ENCODE peak calls at places on chromosomes 12 and 14, in ten cellular contexts. S, G, C, Z, M, O, T, Q, A and Y are unnamed samples.

GRCh38 chr12:113796852-113797534 is 169.1 kb downstream of the RBM19 start:
- DNase-seq in S (no peak), G (no peak), C (no peak), Z (no peak), M (no peak), O (no peak), T (no peak), Q (no peak), A (no peak), Y (no peak)

GRCh38 chr14:58738189-58738836 is 100.6 kb downstream of the DACT1 start:
- DNase-seq in S (no peak), G (peak), C (no peak), Z (peak), M (peak), O (no peak), T (no peak), Q (no peak), A (peak), Y (no peak)

GRCh38 chr12:88944403-88944802 is 364.1 kb upstream of the KITLG start:
- DNase-seq in S (no peak), G (no peak), C (no peak), Z (peak), M (peak), O (no peak), T (no peak), Q (no peak), A (no peak), Y (no peak)

GRCh38 chr14:50601405-50601804 is 41.5 kb downstream of the ATL1 start:
- DNase-seq in S (no peak), G (peak), C (no peak), Z (peak), M (peak), O (no peak), T (no peak), Q (no peak), A (no peak), Y (no peak)

GRCh38 chr14:102125546-102125945 is 14.2 kb upstream of the WDR20 start:
- DNase-seq in S (no peak), G (no peak), C (no peak), Z (no peak), M (no peak), O (no peak), T (no peak), Q (no peak), A (no peak), Y (no peak)

GRCh38 chr12:96770239-96770780 is 136.7 kb upstream of the NEDD1 start:
- DNase-seq in S (no peak), G (no peak), C (no peak), Z (peak), M (peak), O (no peak), T (no peak), Q (peak), A (no peak), Y (no peak)

GRCh38 chr14:102819176-102819628 is 42.0 kb downstream of the TRAF3 start:
- DNase-seq in S (no peak), G (no peak), C (no peak), Z (no peak), M (no peak), O (peak), T (peak), Q (no peak), A (no peak), Y (no peak)

GRCh38 chr12:10170199-10170598 is 1.7 kb downstream of the OLR1 start:
- DNase-seq in S (no peak), G (no peak), C (no peak), Z (peak), M (peak), O (no peak), T (no peak), Q (no peak), A (no peak), Y (no peak)

GRCh38 chr12:120820885-120821510 is 83.2 kb downstream of the SPPL3 start:
- DNase-seq in S (no peak), G (no peak), C (no peak), Z (no peak), M (no peak), O (peak), T (peak), Q (no peak), A (no peak), Y (no peak)

GRCh38 chr14:76432967-76433752 is 57.2 kb downstream of the ESRRB start:
- DNase-seq in S (no peak), G (no peak), C (no peak), Z (no peak), M (no peak), O (no peak), T (no peak), Q (no peak), A (no peak), Y (no peak)

GRCh38 chr12:25830456-25830855 is 128.0 kb upstream of the RASSF8 start:
- DNase-seq in S (no peak), G (peak), C (no peak), Z (no peak), M (peak), O (no peak), T (no peak), Q (no peak), A (no peak), Y (no peak)

GRCh38 chr14:95529242-95529641 is 5.6 kb upstream of the GLRX5 start:
- DNase-seq in S (no peak), G (no peak), C (no peak), Z (no peak), M (no peak), O (peak), T (no peak), Q (no peak), A (no peak), Y (no peak)

GRCh38 chr14:82710257-82710841 is 1176.7 kb upstream of the SEL1L start:
- DNase-seq in S (peak), G (no peak), C (peak), Z (peak), M (peak), O (peak), T (no peak), Q (peak), A (peak), Y (no peak)

GRCh38 chr14:53929871-53930685 is 26.5 kb downstream of the BMP4 start:
- DNase-seq in S (no peak), G (no peak), C (no peak), Z (peak), M (no peak), O (peak), T (no peak), Q (no peak), A (no peak), Y (no peak)

GRCh38 chr14:54627718-54628345 is 60.9 kb downstream of the SAMD4A start:
- DNase-seq in S (no peak), G (no peak), C (no peak), Z (peak), M (peak), O (peak), T (peak), Q (peak), A (no peak), Y (no peak)

GRCh38 chr14:31057701-31058364 is 31.7 kb upstream of the STRN3 start:
- DNase-seq in S (no peak), G (no peak), C (no peak), Z (no peak), M (no peak), O (no peak), T (no peak), Q (no peak), A (no peak), Y (no peak)

GRCh38 chr14:81430284-81430683 is 30.2 kb upstream of the STON2 start:
- DNase-seq in S (no peak), G (no peak), C (no peak), Z (no peak), M (no peak), O (no peak), T (no peak), Q (peak), A (no peak), Y (no peak)

GRCh38 chr14:90721619-90722305 is 94.5 kb downstream of the TTC7B start:
- DNase-seq in S (no peak), G (no peak), C (no peak), Z (no peak), M (no peak), O (no peak), T (no peak), Q (no peak), A (no peak), Y (no peak)

GRCh38 chr14:73787760-73788508 is 63.7 kb upstream of the PTGR2 start:
- DNase-seq in S (no peak), G (no peak), C (no peak), Z (peak), M (no peak), O (peak), T (no peak), Q (no peak), A (no peak), Y (no peak)

GRCh38 chr12:9634177-9634803 is 26.6 kb upstream of the KLRB1 start:
- DNase-seq in S (no peak), G (peak), C (peak), Z (peak), M (peak), O (peak), T (peak), Q (peak), A (peak), Y (no peak)

GRCh38 chr12:21336656-21337055 is 1.9 kb upstream of the SLCO1A2 start:
- DNase-seq in S (peak), G (no peak), C (no peak), Z (no peak), M (no peak), O (no peak), T (no peak), Q (peak), A (no peak), Y (no peak)

GRCh38 chr12:13167226-13167625 is 29.3 kb upstream of the EMP1 start:
- DNase-seq in S (no peak), G (no peak), C (no peak), Z (peak), M (peak), O (no peak), T (no peak), Q (no peak), A (no peak), Y (no peak)

GRCh38 chr12:40010899-40011774 is 94.7 kb downstream of the SLC2A13 start:
- DNase-seq in S (peak), G (peak), C (peak), Z (peak), M (peak), O (peak), T (peak), Q (peak), A (peak), Y (no peak)

GRCh38 chr14:69720912-69721311 is 46.0 kb upstream of the SRSF5 start:
- DNase-seq in S (no peak), G (no peak), C (no peak), Z (no peak), M (no peak), O (no peak), T (no peak), Q (no peak), A (no peak), Y (no peak)